ENCODE peak calls at places on chromosomes 7 and 10, in eight cellular contexts. One of them, this sample, is unnamed.
A peak's percentile ranks its signal among the peaks of the same experiment; 100 is the strongest.

GRCh38 chr7:36280840-36281812 is 108.5 kb upstream of the ANLN start:
- DNase-seq in body of pancreas: peak; percentile 52
- DNase-seq in WERI-Rb-1: no peak
- DNase-seq in testis: peak; percentile 74
- DNase-seq in lung: no peak
- DNase-seq in heart left ventricle: peak; percentile 82
- DNase-seq in bronchial epithelial cell: peak; percentile 90
- DNase-seq in cardiac muscle cell: peak; percentile 45
- DNase-seq in this sample: peak; percentile 76

GRCh38 chr7:63925626-63926460 is 72.8 kb upstream of the ZNF722 start:
- DNase-seq in body of pancreas: peak; percentile 84
- DNase-seq in bronchial epithelial cell: peak; percentile 60
- DNase-seq in WERI-Rb-1: peak; percentile 40
- DNase-seq in lung: peak; percentile 93
- DNase-seq in heart left ventricle: peak; percentile 92
- DNase-seq in testis: peak; percentile 98
- DNase-seq in cardiac muscle cell: no peak
- DNase-seq in this sample: no peak

GRCh38 chr7:80659120-80660055 is 20.9 kb downstream of the CD36 start:
- DNase-seq in lung: no peak
- DNase-seq in bronchial epithelial cell: peak; percentile 35
- DNase-seq in testis: no peak
- DNase-seq in WERI-Rb-1: no peak
- DNase-seq in heart left ventricle: no peak
- DNase-seq in body of pancreas: no peak
- DNase-seq in cardiac muscle cell: peak; percentile 20
- DNase-seq in this sample: no peak

GRCh38 chr7:101299511-101300464 is 21.8 kb downstream of the IFT22 start:
- DNase-seq in body of pancreas: no peak
- DNase-seq in testis: no peak
- DNase-seq in heart left ventricle: peak; percentile 53
- DNase-seq in lung: no peak
- DNase-seq in bronchial epithelial cell: no peak
- DNase-seq in WERI-Rb-1: peak; percentile 57
- DNase-seq in cardiac muscle cell: no peak
- DNase-seq in this sample: no peak

GRCh38 chr10:32055478-32056135 is 618 bp downstream of the KIF5B start:
- DNase-seq in body of pancreas: peak; percentile 65
- DNase-seq in bronchial epithelial cell: peak; percentile 52
- DNase-seq in WERI-Rb-1: peak; percentile 49
- DNase-seq in heart left ventricle: peak; percentile 83
- DNase-seq in lung: peak; percentile 71
- DNase-seq in testis: peak; percentile 75
- DNase-seq in cardiac muscle cell: peak; percentile 88
- DNase-seq in this sample: no peak

GRCh38 chr7:36032362-36032818 is 120.7 kb upstream of the EEPD1 start:
- DNase-seq in cardiac muscle cell: no peak
- DNase-seq in WERI-Rb-1: no peak
- DNase-seq in testis: no peak
- DNase-seq in lung: no peak
- DNase-seq in body of pancreas: no peak
- DNase-seq in heart left ventricle: no peak
- DNase-seq in bronchial epithelial cell: peak; percentile 20
- DNase-seq in this sample: no peak

GRCh38 chr7:131231381-131232220 is 96.1 kb upstream of the MKLN1 start:
- DNase-seq in lung: no peak
- DNase-seq in bronchial epithelial cell: no peak
- DNase-seq in body of pancreas: no peak
- DNase-seq in testis: peak; percentile 22
- DNase-seq in WERI-Rb-1: no peak
- DNase-seq in heart left ventricle: no peak
- DNase-seq in cardiac muscle cell: no peak
- DNase-seq in this sample: no peak

GRCh38 chr7:110573862-110574528 is 516.9 kb upstream of the LRRN3 start:
- DNase-seq in WERI-Rb-1: no peak
- DNase-seq in lung: no peak
- DNase-seq in heart left ventricle: no peak
- DNase-seq in body of pancreas: no peak
- DNase-seq in bronchial epithelial cell: peak; percentile 89
- DNase-seq in cardiac muscle cell: no peak
- DNase-seq in testis: no peak
- DNase-seq in this sample: peak; percentile 42

GRCh38 chr10:114526497-114527238 is 122.4 kb upstream of the AFAP1L2 start:
- DNase-seq in lung: peak; percentile 72
- DNase-seq in WERI-Rb-1: no peak
- DNase-seq in bronchial epithelial cell: peak; percentile 91
- DNase-seq in testis: peak; percentile 86
- DNase-seq in cardiac muscle cell: peak; percentile 86
- DNase-seq in body of pancreas: peak; percentile 75
- DNase-seq in heart left ventricle: peak; percentile 79
- DNase-seq in this sample: peak; percentile 61

GRCh38 chr10:117137031-117137910 is 799 bp downstream of the VAX1 start:
- DNase-seq in heart left ventricle: no peak
- DNase-seq in WERI-Rb-1: peak; percentile 65
- DNase-seq in cardiac muscle cell: peak; percentile 57
- DNase-seq in testis: no peak
- DNase-seq in body of pancreas: no peak
- DNase-seq in lung: no peak
- DNase-seq in bronchial epithelial cell: no peak
- DNase-seq in this sample: no peak

GRCh38 chr10:131902211-131902610 is 1.4 kb downstream of the PPP2R2D start:
- DNase-seq in bronchial epithelial cell: no peak
- DNase-seq in heart left ventricle: no peak
- DNase-seq in WERI-Rb-1: no peak
- DNase-seq in lung: no peak
- DNase-seq in testis: peak; percentile 15
- DNase-seq in body of pancreas: no peak
- DNase-seq in cardiac muscle cell: no peak
- DNase-seq in this sample: no peak

DNA sequence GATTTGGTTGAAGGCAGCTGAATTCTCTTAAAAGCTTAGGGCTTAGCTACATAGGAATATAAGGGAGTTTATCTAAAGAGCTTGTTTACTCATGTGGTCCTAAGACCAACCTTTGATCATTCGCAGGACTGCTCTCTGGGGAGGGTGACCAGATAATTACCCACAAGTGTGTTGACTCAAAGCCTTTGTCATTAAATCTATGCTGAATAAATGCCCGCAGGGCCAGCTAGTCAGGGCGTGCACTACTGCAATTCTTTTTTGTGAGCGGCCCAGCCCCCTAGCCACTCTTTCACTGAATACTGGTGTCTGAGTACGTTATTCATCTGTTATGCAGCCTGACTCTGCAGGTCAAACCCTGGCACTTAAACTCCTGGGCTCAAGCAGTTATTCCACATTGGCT is 69.6 kb downstream of the AKAP9 start:
- DNase-seq in heart left ventricle: no peak
- DNase-seq in bronchial epithelial cell: no peak
- DNase-seq in WERI-Rb-1: no peak
- DNase-seq in cardiac muscle cell: no peak
- DNase-seq in testis: no peak
- DNase-seq in body of pancreas: no peak
- DNase-seq in lung: no peak
- DNase-seq in this sample: peak; percentile 38
- H3K36me3 ChIP-seq in heart left ventricle: no peaks in the 10 kb centered on the region
- H3K36me3 ChIP-seq in bronchial epithelial cell: no peaks in the 10 kb centered on the region
- H3K36me3 ChIP-seq in WERI-Rb-1: peaks cover 73% of the 10 kb centered on the region
- H3K36me3 ChIP-seq in cardiac muscle cell: peaks cover 30% of the 10 kb centered on the region
- H3K36me3 ChIP-seq in testis: no peaks in the 10 kb centered on the region
- H3K36me3 ChIP-seq in body of pancreas: no peaks in the 10 kb centered on the region
- H3K36me3 ChIP-seq in lung: peaks cover 5% of the 10 kb centered on the region
- H3K36me3 ChIP-seq in this sample: no peaks in the 10 kb centered on the region

GRCh38 chr10:125756853-125757487 is 18.7 kb downstream of the MMP21 start:
- DNase-seq in heart left ventricle: no peak
- DNase-seq in cardiac muscle cell: no peak
- DNase-seq in body of pancreas: no peak
- DNase-seq in testis: no peak
- DNase-seq in bronchial epithelial cell: no peak
- DNase-seq in lung: no peak
- DNase-seq in WERI-Rb-1: no peak
- DNase-seq in this sample: no peak

GRCh38 chr10:125757742-125758141 is 17.9 kb downstream of the MMP21 start:
- DNase-seq in body of pancreas: no peak
- DNase-seq in heart left ventricle: no peak
- DNase-seq in lung: no peak
- DNase-seq in bronchial epithelial cell: no peak
- DNase-seq in testis: no peak
- DNase-seq in WERI-Rb-1: no peak
- DNase-seq in cardiac muscle cell: no peak
- DNase-seq in this sample: no peak

GRCh38 chr10:125761961-125762360 is 13.7 kb downstream of the MMP21 start:
- DNase-seq in heart left ventricle: no peak
- DNase-seq in testis: no peak
- DNase-seq in lung: no peak
- DNase-seq in body of pancreas: no peak
- DNase-seq in cardiac muscle cell: no peak
- DNase-seq in WERI-Rb-1: no peak
- DNase-seq in bronchial epithelial cell: no peak
- DNase-seq in this sample: no peak

GRCh38 chr10:125756196-125756595 is 19.4 kb downstream of the MMP21 start:
- DNase-seq in testis: no peak
- DNase-seq in WERI-Rb-1: no peak
- DNase-seq in cardiac muscle cell: no peak
- DNase-seq in heart left ventricle: no peak
- DNase-seq in lung: no peak
- DNase-seq in bronchial epithelial cell: no peak
- DNase-seq in body of pancreas: no peak
- DNase-seq in this sample: no peak
- H3K36me3 ChIP-seq in testis: no peaks in the 10 kb centered on the region
- H3K36me3 ChIP-seq in WERI-Rb-1: peaks cover 69% of the 10 kb centered on the region
- H3K36me3 ChIP-seq in cardiac muscle cell: peaks cover 63% of the 10 kb centered on the region
- H3K36me3 ChIP-seq in heart left ventricle: peaks cover 8% of the 10 kb centered on the region
- H3K36me3 ChIP-seq in lung: peaks cover 37% of the 10 kb centered on the region
- H3K36me3 ChIP-seq in bronchial epithelial cell: peaks cover 11% of the 10 kb centered on the region
- H3K36me3 ChIP-seq in body of pancreas: peaks cover 19% of the 10 kb centered on the region
- H3K36me3 ChIP-seq in this sample: peaks cover 82% of the 10 kb centered on the region

DNA sequence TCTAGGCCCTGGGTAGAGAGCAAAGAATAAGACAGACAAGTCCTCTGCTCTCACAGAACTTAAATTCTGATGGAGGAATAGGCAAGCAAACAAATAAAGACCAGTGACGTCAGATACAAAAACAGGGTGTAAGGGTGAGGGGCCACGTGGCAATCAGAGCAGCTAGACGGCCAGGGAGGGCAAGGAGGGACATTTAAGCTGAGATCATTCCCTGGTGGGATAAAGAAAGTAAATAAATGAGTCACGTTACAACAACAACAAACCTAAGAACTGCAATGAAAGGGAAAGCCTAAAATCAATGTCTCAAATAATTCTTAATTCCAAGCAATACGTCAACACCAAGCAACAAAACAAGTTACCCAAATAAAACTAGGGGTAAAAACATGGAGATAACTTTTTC is 21.8 kb downstream of the STN1 start:
- DNase-seq in body of pancreas: peak; percentile 31
- DNase-seq in cardiac muscle cell: no peak
- DNase-seq in heart left ventricle: no peak
- DNase-seq in bronchial epithelial cell: no peak
- DNase-seq in lung: no peak
- DNase-seq in WERI-Rb-1: no peak
- DNase-seq in testis: no peak
- DNase-seq in this sample: peak; percentile 61
- H3K36me3 ChIP-seq in body of pancreas: no peaks in the 10 kb centered on the region
- H3K36me3 ChIP-seq in cardiac muscle cell: peaks cover 33% of the 10 kb centered on the region
- H3K36me3 ChIP-seq in heart left ventricle: peaks cover 14% of the 10 kb centered on the region
- H3K36me3 ChIP-seq in bronchial epithelial cell: peaks cover 8% of the 10 kb centered on the region
- H3K36me3 ChIP-seq in lung: peaks cover 11% of the 10 kb centered on the region
- H3K36me3 ChIP-seq in WERI-Rb-1: no peaks in the 10 kb centered on the region
- H3K36me3 ChIP-seq in testis: no peaks in the 10 kb centered on the region
- H3K36me3 ChIP-seq in this sample: peaks cover 11% of the 10 kb centered on the region

GRCh38 chr7:863106-863505 is 13.2 kb upstream of the GET4 start:
- DNase-seq in WERI-Rb-1: no peak
- DNase-seq in heart left ventricle: no peak
- DNase-seq in bronchial epithelial cell: no peak
- DNase-seq in testis: no peak
- DNase-seq in cardiac muscle cell: no peak
- DNase-seq in lung: no peak
- DNase-seq in body of pancreas: no peak
- DNase-seq in this sample: no peak

GRCh38 chr7:867001-867405 is 9.4 kb upstream of the GET4 start:
- DNase-seq in WERI-Rb-1: no peak
- DNase-seq in cardiac muscle cell: no peak
- DNase-seq in testis: peak; percentile 37
- DNase-seq in body of pancreas: peak; percentile 52
- DNase-seq in heart left ventricle: peak; percentile 75
- DNase-seq in lung: no peak
- DNase-seq in bronchial epithelial cell: no peak
- DNase-seq in this sample: no peak

GRCh38 chr7:867406-868188 is 8.8 kb upstream of the GET4 start:
- DNase-seq in lung: no peak
- DNase-seq in body of pancreas: no peak
- DNase-seq in bronchial epithelial cell: peak; percentile 59
- DNase-seq in testis: no peak
- DNase-seq in cardiac muscle cell: no peak
- DNase-seq in heart left ventricle: peak; percentile 73
- DNase-seq in WERI-Rb-1: no peak
- DNase-seq in this sample: no peak

GRCh38 chr7:868189-868486 is 8.2 kb upstream of the GET4 start:
- DNase-seq in bronchial epithelial cell: no peak
- DNase-seq in heart left ventricle: peak; percentile 58
- DNase-seq in testis: no peak
- DNase-seq in body of pancreas: no peak
- DNase-seq in cardiac muscle cell: no peak
- DNase-seq in lung: no peak
- DNase-seq in WERI-Rb-1: no peak
- DNase-seq in this sample: no peak

DNA sequence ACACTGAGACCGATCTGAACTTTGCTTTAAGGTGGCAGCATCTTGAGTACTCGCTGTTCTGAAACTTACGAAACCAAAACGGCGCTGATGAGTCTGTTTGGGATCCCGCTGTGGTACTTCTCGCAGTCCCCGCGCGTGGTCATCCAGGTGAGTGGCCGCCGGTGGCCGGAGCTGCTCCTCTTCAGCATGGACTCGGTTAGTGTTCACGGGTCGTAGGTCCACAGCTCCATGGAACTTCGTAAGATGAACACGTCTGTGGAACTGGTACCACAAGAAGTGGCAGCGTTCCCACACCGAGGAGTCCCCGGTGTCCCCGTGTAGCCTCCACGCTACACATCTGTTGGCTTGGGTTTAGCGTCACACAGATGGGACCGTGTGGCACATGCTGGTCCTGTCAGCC is 10.4 kb upstream of the GET4 start:
- DNase-seq in heart left ventricle: peak; percentile 48
- DNase-seq in WERI-Rb-1: no peak
- DNase-seq in bronchial epithelial cell: no peak
- DNase-seq in cardiac muscle cell: no peak
- DNase-seq in testis: no peak
- DNase-seq in lung: no peak
- DNase-seq in body of pancreas: no peak
- DNase-seq in this sample: no peak
- H3K36me3 ChIP-seq in heart left ventricle: peaks cover 26% of the 10 kb centered on the region
- H3K36me3 ChIP-seq in WERI-Rb-1: peaks cover 76% of the 10 kb centered on the region
- H3K36me3 ChIP-seq in bronchial epithelial cell: peaks cover 28% of the 10 kb centered on the region
- H3K36me3 ChIP-seq in cardiac muscle cell: peaks cover 47% of the 10 kb centered on the region
- H3K36me3 ChIP-seq in testis: no peaks in the 10 kb centered on the region
- H3K36me3 ChIP-seq in lung: peaks cover 21% of the 10 kb centered on the region
- H3K36me3 ChIP-seq in body of pancreas: peaks cover 9% of the 10 kb centered on the region
- H3K36me3 ChIP-seq in this sample: peaks cover 61% of the 10 kb centered on the region

GRCh38 chr10:99804471-99804870 is 22.0 kb downstream of the ABCC2 start:
- DNase-seq in testis: no peak
- DNase-seq in lung: no peak
- DNase-seq in cardiac muscle cell: no peak
- DNase-seq in bronchial epithelial cell: no peak
- DNase-seq in body of pancreas: no peak
- DNase-seq in WERI-Rb-1: no peak
- DNase-seq in heart left ventricle: no peak
- DNase-seq in this sample: no peak
- H3K36me3 ChIP-seq in testis: no peaks in the 10 kb centered on the region
- H3K36me3 ChIP-seq in lung: no peaks in the 10 kb centered on the region
- H3K36me3 ChIP-seq in cardiac muscle cell: no peaks in the 10 kb centered on the region
- H3K36me3 ChIP-seq in bronchial epithelial cell: no peaks in the 10 kb centered on the region
- H3K36me3 ChIP-seq in body of pancreas: no peaks in the 10 kb centered on the region
- H3K36me3 ChIP-seq in WERI-Rb-1: no peaks in the 10 kb centered on the region
- H3K36me3 ChIP-seq in heart left ventricle: no peaks in the 10 kb centered on the region
- H3K36me3 ChIP-seq in this sample: no peaks in the 10 kb centered on the region

This sample was measured in SJSA1.